ENCODE peak calls at places on chromosomes 5 and 9, in four cellular contexts. Q is mesothelial cell of epicardium, X is Calu3, V is fibroblast of the aortic adventitia. U is an unnamed sample.

GRCh38 chr5:157168286-157168685 is 2.2 kb upstream of the GARIN3 start:
- DNase-seq in Q (no peak), X (no peak), V (no peak), U (no peak)

GRCh38 chr9:126615251-126615790 is 1.6 kb downstream of the LMX1B start:
- DNase-seq in Q (no peak), X (no peak), V (no peak), U (no peak)

GRCh38 chr9:84975926-84976325 is 306.4 kb downstream of the NTRK2 start:
- DNase-seq in Q (no peak), X (no peak), V (no peak), U (no peak)

GRCh38 chr9:111514967-111515366 is 10.0 kb upstream of the ZNF483 start:
- DNase-seq in Q (no peak), X (no peak), V (no peak), U (no peak)

GRCh38 chr9:88801214-88801796 is 190.0 kb upstream of the S1PR3 start:
- DNase-seq in Q (no peak), X (no peak), V (no peak), U (no peak)

GRCh38 chr9:23824241-23825142 is 1.5 kb downstream of the ELAVL2 start:
- DNase-seq in Q (peak; percentile 65), X (no peak), V (peak; percentile 0), U (no peak)

GRCh38 chr9:98215821-98216220 is 23.4 kb upstream of the CORO2A start:
- DNase-seq in Q (no peak), X (peak; percentile 12), V (peak; percentile 12), U (no peak)

GRCh38 chr5:55102345-55102744 is at the start of gene GZMA:
- DNase-seq in Q (no peak), X (no peak), V (no peak), U (no peak)

GRCh38 chr5:75049581-75050274 is 2.6 kb downstream of the GCNT4 start:
- DNase-seq in Q (no peak), X (peak; percentile 85), V (peak; percentile 65), U (no peak)

GRCh38 chr5:149448831-149449714 is 70.0 kb upstream of the IL17B start:
- DNase-seq in Q (no peak), X (no peak), V (peak; percentile 57), U (no peak)
- TF ChIP-seq CTCF in Q (no peak), X (peak; percentile 32), V (peak; percentile 54), U (no peak)

DNA sequence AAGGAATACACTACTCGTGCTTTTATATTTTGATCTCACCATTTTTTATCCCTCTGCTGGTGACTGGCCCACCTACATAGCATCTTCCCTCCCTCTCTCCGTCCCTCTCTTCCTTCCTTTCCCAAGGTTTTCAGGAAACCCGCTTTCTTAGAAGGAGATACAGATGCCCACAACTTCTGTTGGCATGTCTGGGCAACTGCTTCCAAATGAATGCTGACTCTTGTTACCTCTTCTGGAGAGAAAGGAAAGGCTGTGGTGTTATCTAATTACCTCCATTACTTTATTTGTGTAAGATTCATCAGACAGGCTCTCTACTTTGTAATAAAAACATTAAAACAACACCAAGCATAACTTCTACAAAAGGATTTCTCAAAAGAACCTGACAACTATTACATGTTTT is 20.2 kb downstream of the FANCC start:
- DNase-seq in Q (no peak), X (no peak), V (no peak), U (no peak)
- TF ChIP-seq CTCF in Q (no peak), X (no peak), V (no peak), U (no peak)

DNA sequence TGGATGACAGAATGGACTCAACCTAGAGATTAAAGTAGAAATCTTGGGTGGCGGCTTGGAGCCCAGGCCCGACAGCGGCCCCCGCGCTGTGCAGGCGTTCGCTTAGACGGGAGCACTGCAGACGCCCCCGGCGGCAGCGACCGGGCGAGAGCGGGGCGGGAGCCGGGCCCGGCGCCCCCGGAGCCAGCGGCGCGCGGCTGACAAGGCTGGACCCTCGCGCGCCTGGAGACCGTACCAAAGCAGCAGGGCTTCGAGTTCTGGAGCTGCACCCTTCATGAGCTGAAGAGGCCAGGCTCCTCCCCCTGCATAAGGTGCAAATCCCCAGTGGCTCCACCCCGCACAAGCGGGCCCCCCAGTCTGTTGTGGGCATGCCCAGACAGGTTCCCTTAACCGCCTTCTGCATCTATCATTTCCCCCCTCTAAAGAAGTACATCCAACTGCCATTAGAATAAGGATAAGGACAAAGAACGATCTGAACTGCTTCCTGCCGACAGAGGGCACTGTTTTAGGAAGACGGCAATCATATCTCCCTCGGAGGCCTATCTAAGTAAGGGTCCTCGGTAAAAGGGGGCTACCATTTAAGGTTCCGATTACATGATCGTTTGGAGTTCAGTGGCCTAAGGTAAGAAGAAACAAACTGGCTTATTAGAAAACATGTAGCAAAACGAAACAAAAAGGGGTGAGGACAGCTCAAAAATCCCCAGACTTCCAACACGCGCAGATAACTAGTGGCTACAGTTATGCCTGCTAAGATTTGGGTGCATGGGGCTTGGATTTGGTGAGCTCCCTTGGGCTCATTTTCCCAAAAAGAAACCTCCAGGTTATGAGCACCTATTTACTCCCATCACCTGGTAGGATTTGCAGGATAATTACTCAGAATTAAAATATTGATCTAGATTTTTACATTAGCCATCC is 66.3 kb downstream of the RGMB start:
- DNase-seq in Q (no peak), X (no peak), V (peak; percentile 8), U (no peak)
- TF ChIP-seq CTCF in Q (no peak), X (no peak), V (peak; percentile 36), U (no peak)

GRCh38 chr5:136056336-136056735 is 27.5 kb downstream of the TGFBI start:
- DNase-seq in Q (no peak), X (no peak), V (no peak), U (no peak)

GRCh38 chr5:136058972-136059354 is 30.2 kb downstream of the TGFBI start:
- DNase-seq in Q (no peak), X (no peak), V (no peak), U (no peak)

GRCh38 chr5:136056771-136057335 is 28.1 kb downstream of the TGFBI start:
- DNase-seq in Q (no peak), X (no peak), V (no peak), U (no peak)

GRCh38 chr5:136057401-136057951 is 28.7 kb downstream of the TGFBI start:
- DNase-seq in Q (no peak), X (no peak), V (peak; percentile 39), U (no peak)

DNA sequence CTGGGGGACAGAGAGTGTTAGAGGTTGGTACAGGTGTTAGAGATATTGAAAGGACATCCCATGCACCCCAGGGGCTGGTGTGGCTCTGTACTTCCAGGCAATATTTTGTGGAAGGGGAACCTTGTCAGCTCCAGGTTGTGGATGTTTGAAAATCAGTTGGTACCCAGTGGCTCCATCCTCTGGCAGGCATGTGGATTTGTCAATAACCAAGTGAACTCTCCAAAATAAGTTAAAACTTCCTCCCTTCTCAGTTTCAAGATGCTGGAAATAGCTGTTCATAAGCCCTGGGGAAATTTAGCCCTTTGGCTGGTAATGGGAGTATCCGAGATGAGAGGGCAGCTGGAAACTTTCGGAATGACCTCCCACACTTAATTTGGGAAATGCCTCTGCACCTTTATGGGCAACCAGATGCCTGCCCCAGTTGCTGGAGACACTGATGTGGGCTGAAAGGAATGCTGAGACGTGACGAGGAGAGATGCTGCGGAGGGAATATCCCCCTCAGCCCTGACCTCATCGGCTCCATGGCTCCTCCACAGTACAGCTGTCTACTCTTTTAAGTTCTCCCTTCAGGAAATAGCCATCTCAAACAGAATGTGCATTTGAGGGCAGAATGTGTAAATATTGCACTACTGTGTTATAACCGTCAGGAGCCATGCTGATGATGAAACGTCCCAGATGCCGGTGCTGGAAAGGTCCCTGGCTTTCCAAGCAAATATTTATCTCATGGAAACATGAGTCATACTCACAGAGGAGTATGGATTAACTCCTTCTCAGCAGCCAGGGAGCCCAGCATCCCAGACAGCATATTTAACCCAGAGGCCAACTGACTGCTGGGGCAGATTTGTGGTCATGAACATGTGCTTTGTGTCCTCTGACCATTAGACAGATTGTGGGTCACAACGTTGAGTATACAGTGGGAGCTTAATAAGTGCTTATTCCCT is 29.5 kb downstream of the TGFBI start:
- DNase-seq in Q (peak; percentile 56), X (peak; percentile 32), V (peak; percentile 99), U (no peak)
- TF ChIP-seq CTCF in Q (peak; percentile 39), X (no peak), V (peak; percentile 61), U (no peak)

GRCh38 chr5:136809382-136809781 is 444.0 kb upstream of the TRPC7 start:
- DNase-seq in Q (no peak), X (no peak), V (peak; percentile 20), U (no peak)

GRCh38 chr5:136810198-136810823 is 445.0 kb upstream of the TRPC7 start:
- DNase-seq in Q (no peak), X (no peak), V (peak; percentile 82), U (no peak)

GRCh38 chr5:136802382-136802781 is 437.0 kb upstream of the TRPC7 start:
- DNase-seq in Q (no peak), X (peak; percentile 44), V (peak; percentile 68), U (no peak)

GRCh38 chr5:136808756-136809155 is 443.4 kb upstream of the TRPC7 start:
- DNase-seq in Q (no peak), X (no peak), V (no peak), U (no peak)

GRCh38 chr5:136805466-136805865 is 440.1 kb upstream of the TRPC7 start:
- DNase-seq in Q (no peak), X (no peak), V (no peak), U (no peak)
- TF ChIP-seq CTCF in Q (no peak), X (no peak), V (peak; percentile 45), U (no peak)

GRCh38 chr5:106019271-106019670 is 1651.5 kb downstream of the EFNA5 start:
- DNase-seq in Q (no peak), X (no peak), V (peak; percentile 67), U (no peak)
- TF ChIP-seq CTCF in Q (no peak), X (no peak), V (no peak), U (no peak)

DNA sequence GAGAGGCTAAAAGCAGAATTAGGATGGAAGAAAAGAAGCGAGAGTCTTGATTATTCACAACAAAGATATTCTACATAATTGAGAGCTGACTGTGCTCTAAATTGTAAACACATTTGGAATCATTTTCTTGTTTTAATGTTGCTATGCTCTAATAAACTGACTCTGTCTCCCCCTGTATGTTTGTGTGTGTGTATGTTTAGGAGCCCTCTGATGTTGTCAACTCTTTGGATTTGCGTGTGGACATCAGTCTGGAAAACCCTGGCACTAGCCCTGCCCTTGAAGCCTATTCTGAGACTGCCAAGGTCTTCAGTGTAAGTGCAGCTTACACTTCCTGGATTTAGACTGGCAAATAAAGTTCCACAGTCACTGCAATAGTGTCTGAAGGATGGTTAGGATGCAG is 37.8 kb downstream of the MOCS2 start:
- DNase-seq in Q (no peak), X (no peak), V (peak; percentile 27), U (no peak)
- TF ChIP-seq CTCF in Q (no peak), X (no peak), V (no peak), U (no peak)

DNA sequence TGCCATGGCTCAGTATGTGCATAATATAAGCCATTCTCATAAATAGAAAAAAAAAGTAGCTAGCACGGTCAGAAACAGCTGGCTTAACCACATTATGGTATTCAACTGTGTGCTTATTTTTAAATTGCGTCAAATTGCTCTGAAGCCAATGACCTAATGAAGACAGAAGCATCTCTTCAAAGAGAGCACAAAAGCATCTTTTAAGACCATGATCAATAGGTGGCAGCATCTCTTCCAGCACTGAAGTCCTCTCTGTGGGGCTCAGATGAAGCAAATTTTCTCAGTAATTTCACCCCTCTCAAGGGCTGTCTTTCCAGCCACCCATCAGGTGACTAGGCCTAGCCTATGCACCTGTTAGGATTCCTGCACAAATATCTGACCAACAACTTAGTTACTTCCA is 251.4 kb downstream of the GLIS3 start:
- DNase-seq in Q (no peak), X (peak; percentile 6), V (peak; percentile 60), U (no peak)
- TF ChIP-seq CTCF in Q (no peak), X (peak; percentile 15), V (peak; percentile 58), U (no peak)

GRCh38 chr5:92309336-92309991 is 926.3 kb upstream of the ARRDC3 start:
- DNase-seq in Q (no peak), X (no peak), V (peak; percentile 53), U (no peak)
- TF ChIP-seq CTCF in Q (peak; percentile 73), X (peak; percentile 31), V (no peak), U (no peak)